ENCODE peak calls at places on chromosome 9, in eight cellular contexts. N is brain microvascular endothelial cell; J is fibroblast of pulmonary artery; D is CD8-positive, alpha-beta memory T cell; Z is HTR-8/SVneo; Q is stimulated activated CD8-positive, alpha-beta memory T cell treated with anti-CD3 and anti-CD28 coated beads, Interleukin-15, amount 100 ng/mL, for 24 hours; E is fibroblast of villous mesenchyme; O is nephron progenitor cell. Y is an unnamed sample.

GRCh38 chr9:16133032-16133431 is 580.2 kb downstream of the CCDC171 start:
- DNase-seq in N (no peak), J (no peak), D (no peak), Z (no peak), Q (no peak), E (no peak), O (no peak), Y (no peak)

GRCh38 chr9:130002320-130002719 is 40.7 kb downstream of the FNBP1 start:
- DNase-seq in N (no peak), J (no peak), D (no peak), Z (no peak), Q (no peak), E (no peak), O (no peak), Y (no peak)

GRCh38 chr9:132977626-132978450 is 656 bp upstream of the GFI1B start:
- DNase-seq in N (peak; percentile 42), J (peak; percentile 49), D (peak; percentile 48), Z (peak; percentile 69), Q (peak; percentile 40), E (peak; percentile 36), O (peak; percentile 80), Y (peak; percentile 59)

GRCh38 chr9:133370680-133371079 is 5.2 kb downstream of the SURF4 start:
- DNase-seq in N (no peak), J (no peak), D (peak; percentile 76), Z (no peak), Q (no peak), E (no peak), O (no peak), Y (no peak)

GRCh38 chr9:127482662-127483061 is 31.4 kb downstream of the LRSAM1 start:
- DNase-seq in N (no peak), J (no peak), D (no peak), Z (no peak), Q (no peak), E (no peak), O (no peak), Y (no peak)

GRCh38 chr9:112894031-112894430 is 3.4 kb upstream of the SLC46A2 start:
- DNase-seq in N (peak; percentile 16), J (peak; percentile 60), D (no peak), Z (no peak), Q (no peak), E (no peak), O (no peak), Y (no peak)

GRCh38 chr9:110133608-110134214 is 74.2 kb downstream of the C9orf152 start:
- DNase-seq in N (peak; percentile 47), J (peak; percentile 64), D (no peak), Z (no peak), Q (no peak), E (no peak), O (no peak), Y (no peak)

GRCh38 chr9:135300346-135301141 is 179.0 kb upstream of the PPP1R26 start:
- DNase-seq in N (no peak), J (no peak), D (no peak), Z (no peak), Q (no peak), E (no peak), O (no peak), Y (no peak)

GRCh38 chr9:78301466-78301865 is 4.5 kb downstream of the PSAT1 start:
- DNase-seq in N (no peak), J (no peak), D (no peak), Z (no peak), Q (no peak), E (no peak), O (no peak), Y (no peak)

GRCh38 chr9:32385135-32385884 is 867 bp downstream of the ACO1 start:
- DNase-seq in N (no peak), J (no peak), D (no peak), Z (no peak), Q (no peak), E (no peak), O (no peak), Y (no peak)

GRCh38 chr9:70108181-70108580 is 64.5 kb downstream of the MAMDC2 start:
- DNase-seq in N (no peak), J (no peak), D (no peak), Z (no peak), Q (no peak), E (no peak), O (no peak), Y (no peak)

GRCh38 chr9:35681341-35682002 is 7.7 kb downstream of the CA9 start:
- DNase-seq in N (no peak), J (peak; percentile 32), D (no peak), Z (no peak), Q (no peak), E (no peak), O (no peak), Y (no peak)

GRCh38 chr9:115211413-115212204 is 93.7 kb upstream of the TNC start:
- DNase-seq in N (peak; percentile 74), J (no peak), D (no peak), Z (no peak), Q (no peak), E (peak; percentile 71), O (no peak), Y (no peak)

GRCh38 chr9:124202447-124202971 is 55.2 kb upstream of the NEK6 start:
- DNase-seq in N (no peak), J (peak; percentile 15), D (peak; percentile 33), Z (peak; percentile 41), Q (peak; percentile 40), E (no peak), O (no peak), Y (no peak)

GRCh38 chr9:123316053-123316718 is 39.8 kb upstream of the CRB2 start:
- DNase-seq in N (no peak), J (no peak), D (no peak), Z (no peak), Q (no peak), E (no peak), O (no peak), Y (no peak)

GRCh38 chr9:116499434-116499833 is 187.7 kb upstream of the TRIM32 start:
- DNase-seq in N (no peak), J (no peak), D (no peak), Z (no peak), Q (no peak), E (no peak), O (no peak), Y (no peak)

GRCh38 chr9:132762896-132763295 is 92.6 kb downstream of the GTF3C4 start:
- DNase-seq in N (no peak), J (no peak), D (no peak), Z (no peak), Q (no peak), E (no peak), O (no peak), Y (no peak)

GRCh38 chr9:84140535-84141101 is 160.0 kb downstream of the RMI1 start:
- DNase-seq in N (no peak), J (peak; percentile 19), D (peak; percentile 7), Z (no peak), Q (peak; percentile 0), E (peak; percentile 12), O (peak; percentile 52), Y (peak; percentile 7)